ENCODE peak calls at places on chromosomes 11 and 22, in six cellular contexts. B, K, N, U, G and L are unnamed samples. For H3K4me1, the result is how much of the 10 kb centered on the place peaks cover.

GRCh38 chr22:17106785-17107546 is 14.2 kb downstream of the TMEM121B start:
- DNase-seq in K (no peak), G (no peak), N (no peak), U (no peak), B (no peak), L (no peak)

GRCh38 chr11:86291466-86292262 is 10.4 kb upstream of the HIKESHI start:
- DNase-seq in N (peak), G (peak), K (peak), B (no peak), U (no peak), L (peak)

GRCh38 chr11:86594746-86595145 is 77.7 kb downstream of the ME3 start:
- DNase-seq in U (no peak), K (no peak), B (no peak), G (peak), N (no peak), L (no peak)

GRCh38 chr11:115872418-115872817 is 368.2 kb upstream of the CADM1 start:
- DNase-seq in N (no peak), G (no peak), U (no peak), K (no peak), B (no peak), L (no peak)

GRCh38 chr22:29079218-29079901 is 6.5 kb downstream of the KREMEN1 start:
- DNase-seq in B (no peak), G (peak), K (peak), U (no peak), N (no peak), L (no peak)

GRCh38 chr11:96105197-96105895 is 181.4 kb upstream of the MTMR2 start:
- DNase-seq in B (no peak), K (no peak), U (no peak), G (no peak), N (no peak), L (no peak)

GRCh38 chr11:42967653-42968052 is 344.1 kb upstream of the API5 start:
- DNase-seq in U (no peak), G (no peak), K (no peak), N (no peak), B (no peak), L (no peak)

GRCh38 chr11:117510646-117511045 is 183.0 kb downstream of the CEP164 start:
- DNase-seq in N (no peak), K (no peak), G (no peak), B (no peak), U (no peak), L (no peak)

GRCh38 chr11:70323811-70324210 is 53.3 kb downstream of the PPFIA1 start:
- DNase-seq in G (no peak), K (no peak), N (no peak), U (no peak), B (no peak), L (peak)

GRCh38 chr22:41405588-41405987 is 23.8 kb downstream of the TEF start:
- DNase-seq in U (no peak), K (no peak), N (no peak), B (no peak), G (no peak), L (no peak)

GRCh38 chr11:1052133-1053011 is 15.9 kb upstream of the MUC6 start:
- DNase-seq in U (no peak), G (no peak), B (peak), K (no peak), N (no peak), L (no peak)

GRCh38 chr22:35418088-35418487 is 18.1 kb downstream of the MCM5 start:
- DNase-seq in B (no peak), K (no peak), G (peak), U (no peak), N (no peak), L (peak)

GRCh38 chr22:42754658-42755057 is 34.0 kb upstream of the A4GALT start:
- DNase-seq in U (no peak), B (no peak), K (no peak), G (peak), N (peak), L (no peak)

GRCh38 chr11:32198053-32198452 is 107.2 kb downstream of the RCN1 start:
- DNase-seq in U (no peak), K (no peak), N (no peak), B (no peak), G (peak), L (no peak)

GRCh38 chr11:43130616-43131015 is 181.2 kb upstream of the API5 start:
- DNase-seq in B (no peak), K (peak), U (no peak), N (peak), G (no peak), L (no peak)

GRCh38 chr11:117560786-117561530 is 233.3 kb downstream of the CEP164 start:
- DNase-seq in K (no peak), N (no peak), U (no peak), B (no peak), G (no peak), L (no peak)

GRCh38 chr11:76849376-76849775 is 11.3 kb upstream of the ACER3 start:
- DNase-seq in U (no peak), K (no peak), G (no peak), N (no peak), B (no peak), L (no peak)

GRCh38 chr11:69364901-69365300 is 70.9 kb downstream of the MYEOV start:
- DNase-seq in N (no peak), U (no peak), G (peak), B (no peak), K (no peak), L (no peak)

GRCh38 chr22:44889233-44889878 is 120.4 kb downstream of the PHF21B start:
- DNase-seq in G (no peak), U (no peak), N (peak), B (no peak), K (no peak), L (no peak)

GRCh38 chr22:39348909-39349505 is 784 bp upstream of the SYNGR1 start:
- DNase-seq in K (no peak), B (peak), G (no peak), U (no peak), N (no peak), L (no peak)

GRCh38 chr11:115159122-115159665 is 345.0 kb downstream of the CADM1 start:
- DNase-seq in N (no peak), U (no peak), G (no peak), B (no peak), K (no peak), L (no peak)

GRCh38 chr11:74681686-74682651 is 49.3 kb downstream of the CHRDL2 start:
- DNase-seq in K (no peak), B (no peak), G (peak), U (peak), N (no peak), L (no peak)

GRCh38 chr22:26684173-26684572 is 26.8 kb downstream of the MIAT start:
- DNase-seq in K (no peak), U (no peak), N (no peak), B (no peak), G (no peak), L (no peak)

GRCh38 chr11:70544774-70545625 is 146.7 kb downstream of the CTTN start:
- DNase-seq in K (no peak), G (peak), N (no peak), B (peak), U (no peak), L (no peak)

GRCh38 chr11:115144014-115144413 is 360.2 kb downstream of the CADM1 start:
- DNase-seq in U (no peak), B (no peak), K (no peak), N (no peak), G (no peak), L (no peak)

GRCh38 chr11:19380375-19380774 is 139.6 kb upstream of the E2F8 start:
- DNase-seq in B (no peak), N (no peak), G (peak), U (no peak), K (no peak), L (peak)

GRCh38 chr11:94638902-94639373 is 71.8 kb downstream of the PIWIL4 start:
- DNase-seq in B (no peak), U (no peak), G (no peak), N (no peak), K (no peak), L (peak)

GRCh38 chr11:102085864-102086551 is 24.2 kb upstream of the YAP1 start:
- DNase-seq in N (peak), B (no peak), K (no peak), G (peak), U (no peak), L (no peak)

GRCh38 chr22:20429254-20430100 is 8.1 kb downstream of the SCARF2 start:
- DNase-seq in K (peak), N (peak), U (no peak), G (no peak), B (peak), L (no peak)

GRCh38 chr11:107848345-107848744 is 10.2 kb downstream of the SLC35F2 start:
- DNase-seq in G (no peak), B (no peak), N (no peak), U (no peak), K (no peak), L (no peak)

GRCh38 chr11:22753401-22753800 is 76.2 kb downstream of the SVIP start:
- DNase-seq in B (no peak), G (no peak), K (no peak), U (no peak), N (no peak), L (no peak)

GRCh38 chr11:80993561-80993960 is 1552.7 kb upstream of the TENM4 start:
- DNase-seq in B (no peak), U (no peak), G (no peak), N (no peak), K (no peak), L (peak)

GRCh38 chr11:9601876-9602199 is 28.4 kb downstream of the WEE1 start:
- DNase-seq in U (no peak), G (no peak), N (no peak), B (no peak), K (no peak), L (no peak)
- H3K4me1 ChIP-seq in U (under half), G (under half), N (under half), B (under half), K (under half), L (under half)

DNA sequence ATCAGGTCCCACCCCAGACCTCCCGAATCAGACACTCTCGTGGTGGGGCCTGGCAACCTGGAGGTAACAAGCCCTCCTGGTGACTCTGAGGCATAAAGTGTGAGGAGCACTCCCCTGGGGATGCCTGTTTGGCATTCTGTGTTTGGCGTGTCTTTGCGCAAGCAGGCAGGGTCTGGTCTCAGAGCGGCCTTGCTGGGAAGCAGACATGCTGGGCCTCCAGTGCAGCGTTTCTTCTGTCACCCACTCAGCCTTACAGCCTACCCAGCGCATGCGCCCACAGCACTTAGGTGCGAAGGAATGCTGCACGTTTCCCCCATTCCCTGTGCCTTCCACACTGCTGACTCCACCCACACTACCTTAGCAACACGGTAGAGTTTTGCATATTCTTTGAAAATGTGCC is 7.4 kb upstream of the CXCR5 start:
- DNase-seq in K (no peak), G (no peak), U (no peak), B (no peak), N (no peak), L (no peak)
- H3K4me1 ChIP-seq in K (under half), G (under half), U (under half), B (under half), N (under half), L (under half)

DNA sequence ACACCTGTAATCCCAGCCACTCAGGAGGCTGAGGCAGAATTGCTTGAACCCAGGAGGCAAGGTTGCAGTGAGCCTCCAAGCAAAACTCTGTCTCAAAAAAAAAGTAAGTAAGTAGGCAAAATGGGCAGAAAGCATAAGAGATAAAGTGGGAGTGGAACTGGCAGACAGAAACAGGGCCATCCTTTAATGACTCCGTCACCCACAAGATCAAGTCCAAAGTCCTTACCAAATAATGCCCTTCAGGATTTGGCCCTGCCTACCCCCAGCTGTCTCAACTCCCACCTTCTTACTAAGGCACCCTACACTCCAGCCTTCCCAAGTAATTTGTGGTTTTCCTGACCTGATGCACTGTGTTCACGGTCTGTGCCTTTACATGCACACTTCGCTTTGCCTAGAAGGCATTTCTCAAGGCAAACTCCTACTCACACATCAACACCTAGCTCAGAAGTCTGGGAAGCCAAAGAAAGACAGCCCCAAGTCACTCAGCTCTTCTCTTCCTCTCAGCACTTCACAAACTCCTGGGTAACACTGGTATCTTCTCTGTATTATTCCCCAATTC is 6.1 kb downstream of the MAPK1 start:
- DNase-seq in B (no peak), U (no peak), N (no peak), K (peak), G (no peak), L (peak)
- H3K4me1 ChIP-seq in B (half or more), U (under half), N (under half), K (under half), G (under half), L (under half)

DNA sequence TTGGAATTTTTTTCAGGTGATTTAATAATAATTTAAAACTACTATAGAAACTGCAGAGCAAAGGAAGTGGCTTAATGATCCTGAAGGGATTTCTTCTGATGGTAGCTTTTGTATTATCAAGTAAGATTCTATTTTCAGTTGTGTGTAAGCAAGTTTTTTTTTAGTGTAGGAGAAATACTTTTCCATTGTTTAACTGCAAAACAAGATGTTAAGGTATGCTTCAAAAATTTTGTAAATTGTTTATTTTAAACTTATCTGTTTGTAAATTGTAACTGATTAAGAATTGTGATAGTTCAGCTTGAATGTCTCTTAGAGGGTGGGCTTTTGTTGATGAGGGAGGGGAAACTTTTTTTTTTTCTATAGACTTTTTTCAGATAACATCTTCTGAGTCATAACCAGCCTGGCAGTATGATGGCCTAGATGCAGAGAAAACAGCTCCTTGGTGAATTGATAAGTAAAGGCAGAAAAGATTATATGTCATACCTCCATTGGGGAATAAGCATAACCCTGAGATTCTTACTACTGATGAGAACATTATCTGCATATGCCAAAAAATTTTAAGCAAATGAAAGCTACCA is 3.5 kb downstream of the MALAT1 start:
- DNase-seq in N (no peak), U (no peak), K (no peak), B (no peak), G (no peak), L (no peak)
- H3K4me1 ChIP-seq in N (under half), U (under half), K (under half), B (under half), G (half or more), L (under half)

DNA sequence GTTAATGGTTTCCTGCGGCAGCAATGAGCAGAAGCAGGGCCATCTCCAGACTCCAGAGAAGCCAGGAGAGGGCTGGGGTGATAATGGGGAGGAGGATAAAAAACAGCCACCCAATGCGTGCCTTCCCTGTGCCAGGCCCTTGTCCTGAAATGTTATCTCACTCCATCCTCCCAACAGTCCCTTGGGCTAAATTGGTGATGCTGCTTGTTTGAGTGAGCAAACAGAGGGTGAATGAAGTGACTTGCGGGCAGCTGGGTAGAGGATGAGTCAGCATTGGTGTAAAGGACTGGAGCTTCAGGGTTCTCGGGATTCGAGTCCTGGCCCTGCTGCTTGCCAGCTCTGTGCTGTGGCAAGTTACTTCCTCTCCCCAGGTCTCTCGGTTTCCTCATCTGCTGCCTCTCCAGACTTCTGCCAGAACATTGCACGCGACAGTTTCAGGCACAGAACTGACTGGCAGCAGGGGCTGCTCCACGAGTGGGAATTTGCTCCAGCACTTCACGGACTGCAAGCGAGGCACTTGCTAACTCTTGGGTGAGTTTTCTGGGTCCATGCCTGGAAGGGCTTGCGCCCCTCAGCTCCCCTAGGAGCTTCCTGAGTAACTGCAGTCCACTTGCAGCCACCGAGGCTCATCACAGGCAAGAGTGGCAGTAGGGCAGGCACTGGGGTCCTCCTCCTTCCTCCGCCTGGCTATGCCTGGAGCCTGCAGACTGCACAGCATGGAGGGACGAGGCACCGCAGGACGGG is at the start of gene P2RY6:
- DNase-seq in G (peak), K (no peak), U (no peak), N (peak), B (no peak), L (peak)
- H3K4me1 ChIP-seq in G (under half), K (under half), U (under half), N (half or more), B (under half), L (under half)

DNA sequence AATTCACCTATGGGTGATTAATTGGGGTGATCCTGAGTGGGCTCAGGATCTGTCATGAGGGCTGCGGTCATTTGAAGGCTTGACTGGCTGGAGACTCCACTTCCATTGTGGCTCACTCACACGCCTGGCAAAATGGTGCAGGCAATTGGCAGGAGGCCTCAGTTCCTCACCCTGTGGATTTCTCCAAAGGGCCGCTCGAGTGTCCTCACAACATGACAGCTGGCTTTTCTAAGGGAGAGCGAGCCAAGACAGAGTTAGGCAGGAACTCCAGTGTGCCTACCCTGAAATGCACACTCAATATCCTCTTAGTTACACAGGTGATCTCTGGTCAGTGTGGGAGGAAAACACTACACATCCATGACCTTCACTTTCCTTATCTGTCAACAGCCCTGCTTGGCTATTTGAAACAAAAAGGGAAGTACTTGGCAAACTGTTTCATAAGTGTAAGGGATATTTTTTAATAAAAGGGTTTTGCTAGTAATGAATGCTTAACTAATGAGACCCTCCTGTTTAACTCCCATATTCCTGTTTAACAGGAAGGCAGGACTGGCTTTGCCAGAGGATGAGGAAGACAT is 25.7 kb downstream of the OSBP2 start:
- DNase-seq in N (no peak), K (no peak), U (no peak), G (no peak), B (no peak), L (no peak)
- H3K4me1 ChIP-seq in N (under half), K (under half), U (under half), G (under half), B (under half), L (under half)

GRCh38 chr11:33944693-33945424 is 53.0 kb upstream of the LMO2 start:
- DNase-seq in U (no peak), G (no peak), K (no peak), B (no peak), N (no peak), L (no peak)
- H3K4me1 ChIP-seq in U (under half), G (under half), K (under half), B (under half), N (under half), L (under half)